ENCODE peak calls at places on chromosomes 5 and 9, in five cellular contexts. Q is epithelial cell of esophagus, P is IMR-90, R is psoas muscle, B is omental fat pad. H is an unnamed sample.

GRCh38 chr9:109469646-109470358 is 28.3 kb downstream of the PTPN3 start:
- DNase-seq in R (peak; percentile 85), B (peak; percentile 50), P (peak; percentile 80), Q (peak; percentile 93), H (no peak)

GRCh38 chr9:5566054-5566618 is 55.8 kb downstream of the PDCD1LG2 start:
- DNase-seq in R (no peak), B (no peak), Q (peak; percentile 97), P (no peak), H (no peak)

GRCh38 chr5:73825219-73825618 is 199.2 kb downstream of the ARHGEF28 start:
- DNase-seq in Q (no peak), P (no peak), R (no peak), B (no peak), H (no peak)

GRCh38 chr9:121876212-121876611 is 216.9 kb downstream of the TTLL11 start:
- DNase-seq in P (no peak), B (no peak), Q (no peak), R (no peak), H (no peak)

GRCh38 chr9:33465596-33466564 is 7.8 kb downstream of the NOL6 start:
- DNase-seq in P (no peak), R (peak; percentile 45), B (no peak), Q (no peak), H (no peak)

GRCh38 chr9:20402273-20402875 is 219.9 kb downstream of the MLLT3 start:
- DNase-seq in B (no peak), Q (no peak), R (no peak), P (peak; percentile 8), H (no peak)

GRCh38 chr5:38456657-38457056 is 99.8 kb downstream of the LIFR start:
- DNase-seq in B (no peak), R (no peak), Q (peak; percentile 88), P (no peak), H (no peak)

GRCh38 chr5:66952153-66952552 is 244.4 kb downstream of the CD180 start:
- DNase-seq in Q (no peak), P (no peak), R (no peak), B (no peak), H (no peak)

GRCh38 chr5:959581-960531 is 48.7 kb upstream of the NKD2 start:
- DNase-seq in R (peak; percentile 46), P (no peak), Q (no peak), B (no peak), H (no peak)

GRCh38 chr9:73152953-73153352 is 1.3 kb downstream of the ANXA1 start:
- DNase-seq in Q (no peak), R (no peak), B (no peak), P (no peak), H (no peak)

GRCh38 chr9:124353811-124354274 is 61.4 kb downstream of the PSMB7 start:
- DNase-seq in Q (peak; percentile 21), R (no peak), P (peak; percentile 79), B (no peak), H (no peak)

GRCh38 chr5:377326-377981 is 55.9 kb downstream of the AHRR start:
- DNase-seq in Q (no peak), R (no peak), B (no peak), P (no peak), H (peak; percentile 81)

GRCh38 chr5:147782053-147783028 is at the start of gene JAKMIP2:
- DNase-seq in Q (peak; percentile 7), P (peak; percentile 1), R (peak; percentile 80), B (no peak), H (peak; percentile 94)

GRCh38 chr5:91255396-91256141 is 127.5 kb downstream of the ARRDC3 start:
- DNase-seq in P (no peak), Q (peak; percentile 10), B (no peak), R (no peak), H (no peak)

GRCh38 chr5:79974896-79975295 is 16.2 kb downstream of the MTX3 start:
- DNase-seq in R (no peak), Q (peak; percentile 82), B (no peak), P (peak; percentile 77), H (no peak)

GRCh38 chr9:4196886-4197285 is 103.0 kb downstream of the GLIS3 start:
- DNase-seq in Q (peak; percentile 9), P (no peak), B (no peak), R (no peak), H (peak; percentile 37)

GRCh38 chr5:59042201-59042600 is 459.3 kb downstream of the RAB3C start:
- DNase-seq in B (no peak), P (peak; percentile 63), R (no peak), Q (peak; percentile 62), H (no peak)

GRCh38 chr9:108634164-108634563 is 221.6 kb downstream of the ACTL7B start:
- DNase-seq in B (no peak), P (no peak), Q (peak; percentile 95), R (no peak), H (no peak)

GRCh38 chr9:85451680-85452079 is 290.1 kb downstream of the AGTPBP1 start:
- DNase-seq in R (no peak), P (no peak), Q (no peak), B (no peak), H (peak; percentile 79)

GRCh38 chr9:34563262-34563661 is 26.3 kb downstream of the CNTFR start:
- DNase-seq in P (no peak), R (no peak), B (no peak), Q (peak; percentile 71), H (no peak)

GRCh38 chr9:34559616-34560546 is 29.6 kb downstream of the CNTFR start:
- DNase-seq in P (peak; percentile 59), B (peak; percentile 47), Q (peak; percentile 78), R (peak; percentile 91), H (no peak)

GRCh38 chr9:34560574-34561229 is 28.8 kb downstream of the CNTFR start:
- DNase-seq in R (peak; percentile 49), P (no peak), B (no peak), Q (no peak), H (no peak)

GRCh38 chr9:34564617-34565016 is 24.9 kb downstream of the CNTFR start:
- DNase-seq in Q (no peak), P (no peak), R (peak; percentile 26), B (no peak), H (no peak)

GRCh38 chr9:34562136-34562745 is 27.3 kb downstream of the CNTFR start:
- DNase-seq in Q (no peak), B (no peak), P (no peak), R (no peak), H (no peak)
- TF ChIP-seq CTCF in Q (peak; percentile 50), B (no peak), P (peak; percentile 33), R (peak; percentile 55), H (peak; percentile 10)

GRCh38 chr5:3602713-3603502 is 7.3 kb downstream of the IRX1 start:
- DNase-seq in R (no peak), Q (no peak), B (no peak), P (no peak), H (no peak)
- TF ChIP-seq CTCF in R (peak; percentile 46), Q (no peak), B (no peak), P (peak; percentile 25), H (no peak)

DNA sequence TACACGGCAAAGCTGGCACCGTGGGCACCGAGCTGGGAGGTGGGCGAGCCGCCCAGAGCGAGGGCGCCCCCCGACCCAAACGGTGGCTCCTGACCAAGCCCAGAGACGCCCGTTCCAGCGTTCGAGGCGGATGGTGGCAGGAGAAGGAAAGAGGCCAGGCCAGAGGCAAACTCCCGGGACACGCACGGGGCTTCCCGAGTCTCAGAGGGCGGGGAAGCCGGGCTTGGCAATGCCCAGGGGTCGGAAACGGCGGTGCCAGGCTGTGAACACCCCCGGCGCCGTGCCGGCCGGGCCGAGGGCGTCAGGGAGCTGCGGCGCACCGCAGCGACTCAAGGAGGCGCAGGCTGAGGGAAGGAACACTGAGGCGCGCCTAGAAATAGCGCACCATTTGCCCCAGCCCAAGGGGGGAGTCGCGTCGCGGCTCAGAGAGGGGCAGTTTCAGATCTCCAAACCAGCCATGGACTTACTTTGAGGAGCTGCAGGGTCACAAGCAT is 397 bp downstream of the SPRY4 start:
- DNase-seq in R (no peak), P (no peak), Q (no peak), B (no peak), H (no peak)
- TF ChIP-seq CTCF in R (peak; percentile 12), P (peak; percentile 27), Q (no peak), B (no peak), H (peak; percentile 39)

GRCh38 chr9:36190388-36191289 is at the start of gene CLTA:
- DNase-seq in P (peak; percentile 99), R (peak; percentile 97), Q (peak; percentile 99), B (peak; percentile 90), H (peak; percentile 99)
- TF ChIP-seq CTCF in P (peak; percentile 60), R (peak; percentile 47), Q (peak; percentile 62), B (no peak), H (peak; percentile 61)

DNA sequence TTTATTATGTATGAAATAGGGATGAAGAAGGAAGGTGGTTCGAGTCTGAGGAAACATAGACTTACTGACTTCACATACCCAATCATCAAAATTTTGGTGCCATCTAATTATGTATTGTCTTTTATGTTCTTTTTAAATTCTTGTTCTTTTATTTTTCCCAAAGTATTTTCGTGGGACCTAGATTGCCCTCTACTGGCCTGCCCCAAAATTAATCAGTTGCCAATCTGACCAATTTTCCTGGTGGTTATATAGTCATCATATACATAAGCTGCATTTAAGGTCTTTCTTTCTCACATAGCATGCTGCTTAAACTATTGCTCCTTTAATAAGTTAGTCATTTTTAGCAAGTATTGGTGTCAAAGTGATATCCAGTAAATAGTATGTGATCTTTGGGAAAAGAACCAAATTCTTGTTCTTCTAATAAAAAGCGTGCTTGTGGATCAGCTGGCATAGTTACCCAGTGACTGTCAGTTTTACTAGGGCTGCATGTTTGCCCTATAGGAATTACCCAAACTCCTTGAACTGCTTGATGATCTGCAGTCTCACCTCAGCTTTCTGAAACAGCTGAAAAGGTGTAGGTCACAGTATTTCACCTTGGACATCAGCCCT is 223.5 kb downstream of the SH3GL2 start:
- DNase-seq in B (no peak), P (peak; percentile 16), R (no peak), Q (peak; percentile 24), H (peak; percentile 57)
- TF ChIP-seq CTCF in B (no peak), P (peak; percentile 69), R (no peak), Q (peak; percentile 54), H (peak; percentile 46)